ENCODE peak calls at places on chromosomes 7 and 10, in four cellular contexts. L is thyroid gland, G is fibroblast of the aortic adventitia, T is PC-3. Z is an unnamed sample.

GRCh38 chr10:129328531-129328930 is 138.5 kb upstream of the MGMT start:
- DNase-seq in G (no peak), T (peak; percentile 6), L (no peak), Z (no peak)

GRCh38 chr10:78215645-78216044 is 182.0 kb downstream of the RPS24 start:
- DNase-seq in T (no peak), L (peak; percentile 95), G (peak; percentile 72), Z (peak; percentile 45)

GRCh38 chr10:118311505-118311904 is 30.6 kb downstream of the FAM204A start:
- DNase-seq in L (no peak), G (no peak), T (no peak), Z (no peak)

GRCh38 chr10:84654671-84655070 is 326.3 kb downstream of the CCSER2 start:
- DNase-seq in G (no peak), T (peak; percentile 17), L (no peak), Z (no peak)

GRCh38 chr7:47325337-47325736 is 256.6 kb downstream of the TNS3 start:
- DNase-seq in T (no peak), L (peak; percentile 2), G (no peak), Z (no peak)

GRCh38 chr10:132675031-132675740 is 110.8 kb downstream of the NKX6-2 start:
- DNase-seq in G (no peak), L (no peak), T (no peak), Z (no peak)

GRCh38 chr10:93462881-93463280 is 19.3 kb downstream of the MYOF start:
- DNase-seq in T (peak; percentile 92), L (no peak), G (peak; percentile 41), Z (no peak)

GRCh38 chr10:24908793-24909423 is 43.5 kb downstream of the PRTFDC1 start:
- DNase-seq in G (peak; percentile 85), L (no peak), T (peak; percentile 77), Z (no peak)

GRCh38 chr10:86962981-86963310 is 4.5 kb downstream of the SNCG start:
- DNase-seq in L (no peak), G (no peak), T (no peak), Z (no peak)

GRCh38 chr7:20310963-20311742 is 19.5 kb upstream of the ITGB8 start:
- DNase-seq in G (peak; percentile 89), L (no peak), T (peak; percentile 81), Z (no peak)

GRCh38 chr10:85792533-85792858 is 574.1 kb downstream of the GRID1 start:
- DNase-seq in T (no peak), G (no peak), L (no peak), Z (no peak)

GRCh38 chr10:29377333-29377961 is 88.6 kb downstream of the LYZL1 start:
- DNase-seq in L (no peak), G (peak; percentile 60), T (peak; percentile 33), Z (no peak)

GRCh38 chr10:47362199-47362598 is 14.0 kb downstream of the RBP3 start:
- DNase-seq in L (no peak), G (no peak), T (peak; percentile 23), Z (no peak)

GRCh38 chr10:70500812-70501301 is 22.3 kb downstream of the PALD1 start:
- DNase-seq in L (no peak), T (no peak), G (no peak), Z (no peak)

GRCh38 chr7:148242271-148242801 is 348.2 kb upstream of the C7orf33 start:
- DNase-seq in T (peak; percentile 85), L (peak; percentile 28), G (peak; percentile 40), Z (no peak)

GRCh38 chr7:135768467-135768866 is 19.9 kb upstream of the FAM180A start:
- DNase-seq in G (no peak), T (no peak), L (no peak), Z (no peak)

GRCh38 chr7:2231992-2232765 is 566 bp downstream of the MAD1L1 start:
- DNase-seq in G (peak; percentile 13), T (no peak), L (no peak), Z (no peak)

GRCh38 chr10:89398003-89398749 is 5.8 kb downstream of the IFIT1 start:
- DNase-seq in G (no peak), L (no peak), T (no peak), Z (no peak)

GRCh38 chr7:12570148-12570528 is 382 bp upstream of the SCIN start:
- DNase-seq in T (peak; percentile 57), L (peak; percentile 50), G (no peak), Z (no peak)

GRCh38 chr10:44959243-44960097 is at the start of gene RASSF4:
- DNase-seq in L (peak; percentile 94), G (peak; percentile 83), T (peak; percentile 91), Z (no peak)

GRCh38 chr7:16271990-16272665 is 149.2 kb downstream of the CRPPA start:
- DNase-seq in G (peak; percentile 32), L (no peak), T (peak; percentile 37), Z (no peak)
- H3K4me3 ChIP-seq in G (no peak overlapping the region), L (no peak overlapping the region), T (no peak overlapping the region), Z (no peak overlapping the region)

GRCh38 chr7:100827330-100828226 is at the start of gene EPHB4:
- DNase-seq in L (peak; percentile 80), G (peak; percentile 87), T (peak; percentile 84), Z (no peak)
- TF ChIP-seq CTCF in L (peak; percentile 5), G (peak; percentile 72), T (peak; percentile 62), Z (peak; percentile 61)

DNA sequence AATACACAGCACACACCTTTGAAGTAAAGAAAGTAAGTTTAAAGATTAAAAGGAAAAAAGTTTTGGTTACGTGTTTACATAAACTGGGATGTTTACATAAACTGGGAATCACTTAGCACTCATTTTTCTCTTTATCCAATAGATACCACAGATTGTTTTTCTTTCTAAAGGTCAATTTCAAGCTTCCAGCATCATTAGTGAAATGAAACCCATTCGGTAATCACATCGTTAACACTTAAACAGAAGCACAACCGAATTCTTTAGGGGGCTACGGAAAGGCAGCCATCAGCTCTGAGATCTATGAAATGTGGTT is 1.1 kb downstream of the ODAD2 start:
- DNase-seq in L (no peak), T (no peak), G (no peak), Z (no peak)
- H3K4me3 ChIP-seq in L (peak overlapping the region; percentile 31), T (peak overlapping the region; percentile 90), G (peak overlapping the region; percentile 48), Z (peak overlapping the region; percentile 67)

GRCh38 chr7:55489552-55489951 is 82.8 kb downstream of the VOPP1 start:
- DNase-seq in T (no peak), L (no peak), G (no peak), Z (no peak)
- TF ChIP-seq CTCF in T (no peak), L (no peak), G (no peak), Z (no peak)

Z was measured in AG04449.